ENCODE peak calls at places on chromosomes 12 and 14, in seven cellular contexts. Q is adrenal gland, M is right lobe of liver, V is heart left ventricle, I is HepG2, F is A549, O is IMR-90. N is an unnamed sample.

GRCh38 chr14:70619708-70620107 is 19.3 kb upstream of the MED6 start:
- DNase-seq in M (no peak), Q (no peak), V (no peak), O (no peak), I (no peak), F (no peak), N (no peak)

GRCh38 chr12:71947645-71948105 is 9.0 kb downstream of the TPH2 start:
- DNase-seq in M (peak; percentile 63), I (peak; percentile 85), Q (no peak), O (peak; percentile 86), V (no peak), F (no peak), N (no peak)

GRCh38 chr12:87782838-87783237 is 246.4 kb downstream of the C12orf50 start:
- DNase-seq in Q (no peak), O (no peak), V (no peak), I (no peak), M (no peak), F (no peak), N (no peak)

GRCh38 chr14:37597538-37598084 is 2.2 kb downstream of the TTC6 start:
- DNase-seq in F (no peak), M (no peak), I (no peak), V (no peak), Q (no peak), O (no peak), N (peak; percentile 57)

GRCh38 chr12:119931402-119931801 is 54.3 kb upstream of the CIT start:
- DNase-seq in I (no peak), F (no peak), O (no peak), M (no peak), Q (no peak), V (no peak), N (no peak)

GRCh38 chr12:5139751-5140150 is 96.1 kb downstream of the KCNA5 start:
- DNase-seq in V (no peak), F (no peak), O (no peak), I (no peak), M (no peak), Q (no peak), N (no peak)

GRCh38 chr14:39474416-39474911 is 42.2 kb upstream of the FBXO33 start:
- DNase-seq in I (peak; percentile 87), M (no peak), V (no peak), Q (no peak), F (no peak), O (no peak), N (no peak)

GRCh38 chr12:62191747-62192485 is 68.3 kb upstream of the USP15 start:
- DNase-seq in M (peak; percentile 24), V (no peak), O (no peak), F (no peak), I (no peak), Q (peak; percentile 22), N (peak; percentile 56)

GRCh38 chr12:53343449-53343848 is 7.3 kb upstream of the SP7 start:
- DNase-seq in Q (no peak), V (no peak), I (no peak), M (no peak), O (no peak), F (no peak), N (no peak)

GRCh38 chr14:72049462-72049861 is 117.2 kb downstream of the RGS6 start:
- DNase-seq in O (no peak), V (no peak), I (no peak), F (no peak), Q (no peak), M (no peak), N (no peak)

GRCh38 chr12:131586269-131586668 is 124.6 kb upstream of the SFSWAP start:
- DNase-seq in F (no peak), M (no peak), I (no peak), Q (no peak), O (no peak), V (no peak), N (no peak)

GRCh38 chr14:99267871-99268775 is 3.9 kb downstream of the BCL11B start:
- DNase-seq in V (no peak), Q (no peak), O (no peak), I (no peak), M (no peak), F (no peak), N (no peak)

GRCh38 chr14:77574446-77575125 is 41.9 kb downstream of the SPTLC2 start:
- DNase-seq in F (no peak), V (no peak), Q (no peak), M (no peak), O (peak; percentile 76), I (no peak), N (no peak)

GRCh38 chr12:462936-463705 is 3.4 kb downstream of the B4GALNT3 start:
- DNase-seq in O (no peak), I (no peak), F (no peak), Q (no peak), M (no peak), V (no peak), N (no peak)

GRCh38 chr12:1917172-1918070 is 1.0 kb downstream of the CACNA2D4 start:
- DNase-seq in O (no peak), Q (peak; percentile 36), I (no peak), M (no peak), V (no peak), F (no peak), N (peak; percentile 66)

GRCh38 chr12:119486599-119487154 is 106.9 kb upstream of the TMEM233 start:
- DNase-seq in M (no peak), V (no peak), F (no peak), I (no peak), Q (no peak), O (no peak), N (no peak)

GRCh38 chr14:75361751-75362433 is 65.9 kb upstream of the JDP2 start:
- DNase-seq in I (no peak), F (no peak), O (no peak), V (no peak), Q (no peak), M (no peak), N (no peak)

GRCh38 chr12:7093892-7094291 is 1.6 kb upstream of the C1R start:
- DNase-seq in I (no peak), V (no peak), M (no peak), F (no peak), Q (peak; percentile 66), O (no peak), N (no peak)

GRCh38 chr12:42208574-42208973 is 29.5 kb downstream of the YAF2 start:
- DNase-seq in Q (no peak), O (no peak), F (no peak), M (no peak), I (no peak), V (no peak), N (no peak)

GRCh38 chr12:54412348-54412747 is 6.7 kb downstream of the ITGA5 start:
- DNase-seq in O (no peak), F (no peak), Q (no peak), V (no peak), I (no peak), M (no peak), N (peak; percentile 56)
- H3K4me1 ChIP-seq in O (peaks cover 34% of the 10 kb centered on the region), F (peaks cover 49% of the 10 kb centered on the region), Q (peaks cover 66% of the 10 kb centered on the region), V (peaks cover 91% of the 10 kb centered on the region), I (peaks cover 8% of the 10 kb centered on the region), M (peaks cover 49% of the 10 kb centered on the region), N (no peaks in the 10 kb centered on the region)

DNA sequence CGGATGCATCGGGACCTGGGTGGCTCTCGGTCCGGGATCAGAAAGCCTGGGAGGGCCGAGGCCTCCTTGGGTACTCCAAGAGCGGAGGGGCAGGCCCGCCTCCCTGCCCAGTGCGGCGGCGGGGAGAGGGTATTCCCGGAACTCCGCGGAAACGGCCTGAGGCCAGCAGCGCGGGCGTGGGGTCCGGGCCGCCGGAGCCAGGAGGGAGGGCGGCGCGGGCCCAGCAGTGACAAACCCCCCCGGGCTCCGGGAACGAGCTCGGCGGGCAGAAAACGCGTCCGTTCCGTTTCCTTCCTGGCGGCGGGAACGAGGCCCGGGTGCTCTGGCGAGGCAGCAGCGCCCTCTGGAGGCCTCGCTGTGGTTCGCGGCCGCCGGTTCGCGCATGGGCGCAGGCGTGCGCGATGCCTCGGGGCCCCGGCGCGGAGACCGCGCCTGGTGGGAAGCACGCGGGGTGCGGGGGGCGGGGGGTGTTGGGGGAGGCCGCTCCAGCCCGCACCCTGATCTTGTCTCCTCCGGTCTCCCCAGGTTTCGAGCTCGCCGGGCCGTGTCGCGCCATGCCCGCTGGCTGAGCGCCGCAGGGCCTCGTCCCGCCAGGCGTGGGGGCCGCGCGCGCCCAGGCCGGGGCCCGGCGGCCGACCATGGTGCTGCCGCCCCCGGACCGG is 1.9 kb downstream of the TMEM121 start:
- DNase-seq in I (peak; percentile 38), Q (peak; percentile 77), V (peak; percentile 85), M (peak; percentile 79), F (peak; percentile 76), O (peak; percentile 62), N (peak; percentile 87)
- H3K4me3 ChIP-seq in I (peak overlapping the region; percentile 89), Q (no peak overlapping the region), V (peak overlapping the region; percentile 71), M (peak overlapping the region; percentile 43), F (peak overlapping the region; percentile 52), O (peak overlapping the region; percentile 47), N (peak overlapping the region; percentile 57)

DNA sequence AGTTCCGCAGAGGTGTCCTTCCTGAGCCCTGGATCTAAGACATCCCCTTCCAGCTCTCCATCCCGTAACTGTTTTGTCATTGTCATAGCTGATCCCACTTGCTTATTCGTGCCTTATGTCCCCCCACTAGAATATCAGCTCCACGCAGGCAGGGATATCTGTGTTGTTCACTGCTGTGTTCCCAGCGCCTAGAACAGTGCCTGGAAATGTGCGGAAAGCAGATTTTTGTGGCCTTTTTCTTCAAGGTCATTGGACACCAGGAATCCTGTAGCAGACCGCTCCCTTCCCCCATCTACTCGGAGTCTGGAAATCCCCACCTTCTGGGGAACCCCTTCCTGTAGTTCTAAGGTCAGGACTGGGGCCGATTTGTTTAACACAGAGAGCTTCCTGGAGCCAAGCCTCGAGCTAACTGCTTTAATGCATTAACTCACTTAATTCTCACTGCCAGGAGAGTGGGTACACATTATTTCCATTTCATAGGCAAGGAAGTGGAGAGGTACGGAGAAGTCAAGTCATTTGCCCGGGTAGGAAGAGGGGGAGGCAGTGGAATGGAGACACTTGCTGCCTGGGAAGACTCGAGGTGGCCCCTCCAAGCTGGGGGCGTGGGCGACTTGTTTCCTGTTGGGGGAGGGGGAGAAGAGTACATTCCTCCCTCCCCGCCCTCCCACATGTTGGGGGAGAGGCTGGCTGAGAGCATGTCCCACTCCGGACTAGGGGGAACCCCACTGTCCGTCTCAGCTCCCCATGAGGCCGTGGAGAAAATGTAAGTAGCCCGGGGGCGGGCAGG is 1.2 kb upstream of the SH2B3 start:
- DNase-seq in V (no peak), O (no peak), F (no peak), M (no peak), I (peak; percentile 33), Q (peak; percentile 56), N (peak; percentile 80)
- TF ChIP-seq POLR2A in V (no peak), O (no peak), F (no peak), M (no peak), I (no peak), Q (no peak), N (no peak)

GRCh38 chr14:46325157-46325556 is 326.4 kb downstream of the RPL10L start:
- DNase-seq in F (no peak), V (no peak), Q (no peak), O (no peak), I (no peak), M (no peak), N (no peak)
- H3K4me1 ChIP-seq in F (no peaks in the 10 kb centered on the region), V (no peaks in the 10 kb centered on the region), Q (no peaks in the 10 kb centered on the region), O (no peaks in the 10 kb centered on the region), I (no peaks in the 10 kb centered on the region), M (no peaks in the 10 kb centered on the region), N (no peaks in the 10 kb centered on the region)